ENCODE peak calls at places on chromosomes 4 and X, in ten cellular contexts. O is NB4, X is adrenal gland, J is lower leg skin, C is Peyer's patch, M is suprapubic skin, Q is esophagus squamous epithelium, F is spleen, B is HCT116, K is IMR-90. G is an unnamed sample.

GRCh38 chrX:43655151-43655676 is 885 bp upstream of the MAOA start:
- DNase-seq in M (peak; percentile 78), K (peak; percentile 3), B (no peak), C (peak; percentile 16), Q (no peak), F (no peak), X (peak; percentile 58), J (peak; percentile 26), O (no peak), G (peak; percentile 50)

GRCh38 chr4:183634086-183634485 is 24.9 kb downstream of the RWDD4 start:
- DNase-seq in C (no peak), F (no peak), Q (no peak), O (no peak), B (no peak), K (peak; percentile 33), M (no peak), X (peak; percentile 40), J (no peak), G (no peak)

GRCh38 chr4:3470244-3471097 is 7.4 kb downstream of the DOK7 start:
- DNase-seq in B (no peak), J (no peak), K (peak; percentile 60), X (no peak), F (peak; percentile 53), C (no peak), Q (no peak), M (no peak), O (no peak), G (peak; percentile 81)

GRCh38 chr4:46505131-46505530 is 115.2 kb upstream of the GABRA2 start:
- DNase-seq in F (no peak), K (no peak), M (no peak), Q (no peak), B (no peak), O (no peak), J (no peak), X (no peak), C (no peak), G (no peak)

GRCh38 chrX:53048169-53049126 is at the start of gene GPR173:
- DNase-seq in J (no peak), O (no peak), K (peak; percentile 66), C (no peak), F (no peak), X (peak; percentile 33), Q (no peak), B (no peak), M (no peak), G (no peak)

GRCh38 chrX:100445593-100445992 is 35.5 kb upstream of the PCDH19 start:
- DNase-seq in F (no peak), B (no peak), K (no peak), O (no peak), C (no peak), J (no peak), X (no peak), M (no peak), Q (no peak), G (no peak)

GRCh38 chr4:70996014-70996353 is 2.5 kb downstream of the DCK start:
- DNase-seq in C (peak; percentile 26), K (no peak), J (no peak), O (peak; percentile 42), M (no peak), X (no peak), Q (no peak), B (no peak), F (no peak), G (no peak)

GRCh38 chrX:48890934-48891401 is 6.6 kb downstream of the TIMM17B start:
- DNase-seq in F (no peak), B (no peak), K (no peak), C (peak; percentile 20), O (no peak), Q (no peak), M (no peak), J (no peak), X (no peak), G (no peak)

GRCh38 chr4:101199507-101200285 is 147.6 kb downstream of the PPP3CA start:
- DNase-seq in X (no peak), J (no peak), O (no peak), K (peak; percentile 83), F (no peak), C (no peak), Q (no peak), B (no peak), M (no peak), G (no peak)

GRCh38 chr4:96354036-96354712 is 514.3 kb downstream of the PDHA2 start:
- DNase-seq in J (no peak), Q (no peak), C (no peak), M (no peak), K (no peak), F (no peak), O (no peak), X (no peak), B (no peak), G (peak; percentile 7)

GRCh38 chrX:116379854-116380253 is 56.6 kb upstream of the SLC6A14 start:
- DNase-seq in M (no peak), O (no peak), K (peak; percentile 6), Q (no peak), B (no peak), X (no peak), F (no peak), J (peak; percentile 30), C (no peak), G (no peak)

GRCh38 chrX:136204571-136204970 is 46.6 kb downstream of the MAP7D3 start:
- DNase-seq in J (peak; percentile 49), O (no peak), Q (no peak), M (no peak), C (no peak), K (peak; percentile 57), X (no peak), B (no peak), F (no peak), G (no peak)

GRCh38 chr4:95508421-95508820 is 40.4 kb downstream of the UNC5C start:
- DNase-seq in O (no peak), B (peak; percentile 57), J (no peak), X (no peak), M (no peak), C (no peak), F (no peak), K (peak; percentile 40), Q (no peak), G (no peak)

GRCh38 chrX:149830192-149830873 is 48.6 kb downstream of the MAGEA9 start:
- DNase-seq in K (peak; percentile 17), O (no peak), C (no peak), F (no peak), Q (no peak), M (no peak), J (no peak), X (no peak), B (no peak), G (no peak)

GRCh38 chrX:447052-447451 is 60.3 kb upstream of the PPP2R3B start:
- DNase-seq in X (no peak), Q (no peak), K (no peak), O (no peak), C (no peak), M (no peak), B (no peak), F (peak; percentile 2), J (no peak), G (no peak)

GRCh38 chrX:72095370-72095769 is 36.3 kb downstream of the RTL5 start:
- DNase-seq in O (no peak), F (no peak), K (no peak), J (no peak), B (no peak), C (no peak), X (no peak), Q (no peak), M (no peak), G (no peak)

GRCh38 chr4:823093-823760 is 2.7 kb downstream of the CPLX1 start:
- DNase-seq in C (no peak), F (no peak), B (no peak), O (no peak), K (no peak), X (no peak), Q (no peak), J (no peak), M (no peak), G (no peak)

DNA sequence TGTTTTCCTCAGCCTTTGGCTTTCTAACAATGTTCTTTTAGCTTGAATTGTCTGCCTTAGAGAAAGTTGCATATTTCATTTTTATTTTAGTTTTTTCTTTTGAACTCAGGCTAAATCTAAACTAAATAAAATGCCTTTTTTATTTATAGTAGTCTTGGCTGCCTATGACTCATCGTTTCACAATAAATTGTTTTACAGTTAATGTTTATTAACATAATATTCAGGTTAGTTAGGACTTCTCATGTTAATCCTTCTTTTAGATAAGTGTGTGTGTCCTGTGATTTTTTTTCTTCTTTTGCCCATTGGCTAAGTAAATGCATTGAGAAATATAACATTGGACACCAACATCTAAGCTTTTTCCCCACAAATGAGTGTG is 1.6 kb downstream of the RP2 start:
- DNase-seq in F (no peak), X (no peak), M (no peak), B (no peak), O (no peak), K (peak; percentile 24), Q (no peak), J (no peak), C (no peak), G (no peak)
- TF ChIP-seq CTCF in F (no peak), X (no peak), M (no peak), B (no peak), O (no peak), K (no peak), Q (no peak), J (no peak), C (no peak), G (no peak)

GRCh38 chrX:119871599-119872395 is at the start of the genes NDUFA1 and RNF113A:
- DNase-seq in B (peak; percentile 55), M (peak; percentile 86), C (peak; percentile 83), K (peak; percentile 81), X (peak; percentile 86), F (peak; percentile 96), O (peak; percentile 94), Q (peak; percentile 44), J (peak; percentile 75), G (peak; percentile 88)
- TF ChIP-seq POLR2A in B (peak; percentile 54), M (peak; percentile 12), C (peak; percentile 87), K (peak; percentile 79), X (peak; percentile 56), F (peak; percentile 47), O (peak; percentile 91), Q (no peak), J (no peak), G (peak; percentile 94)

GRCh38 chrX:133323450-133323849 is 91.8 kb downstream of the GPC4 start:
- DNase-seq in K (no peak), X (no peak), B (no peak), O (no peak), F (no peak), Q (no peak), M (no peak), C (no peak), J (no peak), G (no peak)

GRCh38 chrX:133321441-133321840 is 93.8 kb downstream of the GPC4 start:
- DNase-seq in K (no peak), X (no peak), O (no peak), C (no peak), Q (no peak), F (no peak), J (no peak), M (no peak), B (no peak), G (no peak)

GRCh38 chrX:133325422-133325821 is 89.9 kb downstream of the GPC4 start:
- DNase-seq in K (no peak), B (no peak), O (no peak), Q (no peak), F (no peak), M (no peak), J (no peak), C (no peak), X (no peak), G (no peak)
- H3K4me3 ChIP-seq in K (no peak overlapping the region), B (no peak overlapping the region), O (no peak overlapping the region), Q (no peak overlapping the region), F (no peak overlapping the region), M (no peak overlapping the region), J (no peak overlapping the region), C (no peak overlapping the region), X (no peak overlapping the region), G (no peak overlapping the region)

GRCh38 chr4:118835896-118836762 is at the start of gene SEC24D:
- DNase-seq in C (peak; percentile 78), B (peak; percentile 50), M (peak; percentile 93), J (peak; percentile 66), X (peak; percentile 87), O (peak; percentile 88), F (peak; percentile 97), K (peak; percentile 87), Q (peak; percentile 9), G (peak; percentile 89)
- TF ChIP-seq CTCF in C (no peak), B (no peak), M (peak; percentile 13), J (no peak), X (no peak), O (no peak), F (peak; percentile 3), K (peak; percentile 12), Q (peak; percentile 42), G (no peak)

G was measured in body of pancreas.